ENCODE peak calls at places on chromosomes 11 and 22, in ten cellular contexts. One of them, this sample, is unnamed.

GRCh38 chr11:112013501-112014164 is 11.6 kb upstream of the DLAT start:
- DNase-seq in psoas muscle: no peak
- DNase-seq in fibroblast of lung: no peak
- DNase-seq in mesenchymal stem cell: no peak
- DNase-seq in tibial nerve: no peak
- DNase-seq in SJSA1: no peak
- DNase-seq in right atrium auricular region: no peak
- DNase-seq in SK-N-SH: no peak
- DNase-seq in right lobe of liver: no peak
- DNase-seq in NT2/D1: no peak
- DNase-seq in this sample: no peak

GRCh38 chr11:100739636-100740035 is 52.5 kb downstream of the ARHGAP42 start:
- DNase-seq in NT2/D1: no peak
- DNase-seq in mesenchymal stem cell: peak; percentile 96
- DNase-seq in tibial nerve: no peak
- DNase-seq in right lobe of liver: no peak
- DNase-seq in psoas muscle: no peak
- DNase-seq in fibroblast of lung: peak; percentile 94
- DNase-seq in right atrium auricular region: no peak
- DNase-seq in SJSA1: peak; percentile 67
- DNase-seq in SK-N-SH: no peak
- DNase-seq in this sample: no peak

GRCh38 chr11:113896156-113896879 is 8.3 kb upstream of the HTR3B start:
- DNase-seq in psoas muscle: no peak
- DNase-seq in NT2/D1: no peak
- DNase-seq in mesenchymal stem cell: peak; percentile 43
- DNase-seq in SJSA1: no peak
- DNase-seq in right atrium auricular region: peak; percentile 66
- DNase-seq in tibial nerve: peak; percentile 54
- DNase-seq in fibroblast of lung: peak; percentile 6
- DNase-seq in right lobe of liver: no peak
- DNase-seq in SK-N-SH: peak; percentile 61
- DNase-seq in this sample: peak; percentile 30

GRCh38 chr11:728901-729491 is 18.3 kb upstream of the TALDO1 start:
- DNase-seq in right atrium auricular region: no peak
- DNase-seq in SK-N-SH: peak; percentile 31
- DNase-seq in NT2/D1: no peak
- DNase-seq in mesenchymal stem cell: no peak
- DNase-seq in fibroblast of lung: no peak
- DNase-seq in SJSA1: no peak
- DNase-seq in psoas muscle: no peak
- DNase-seq in tibial nerve: no peak
- DNase-seq in right lobe of liver: peak; percentile 57
- DNase-seq in this sample: no peak

GRCh38 chr11:102564110-102564509 is 33.6 kb upstream of the MMP7 start:
- DNase-seq in right atrium auricular region: no peak
- DNase-seq in mesenchymal stem cell: peak; percentile 75
- DNase-seq in NT2/D1: no peak
- DNase-seq in tibial nerve: no peak
- DNase-seq in psoas muscle: no peak
- DNase-seq in right lobe of liver: no peak
- DNase-seq in SJSA1: no peak
- DNase-seq in SK-N-SH: no peak
- DNase-seq in fibroblast of lung: peak; percentile 84
- DNase-seq in this sample: no peak

GRCh38 chr11:133695376-133695775 is 149.9 kb downstream of the SPATA19 start:
- DNase-seq in fibroblast of lung: no peak
- DNase-seq in NT2/D1: no peak
- DNase-seq in SJSA1: no peak
- DNase-seq in psoas muscle: no peak
- DNase-seq in right lobe of liver: no peak
- DNase-seq in right atrium auricular region: no peak
- DNase-seq in SK-N-SH: no peak
- DNase-seq in mesenchymal stem cell: no peak
- DNase-seq in tibial nerve: no peak
- DNase-seq in this sample: no peak

GRCh38 chr11:32244453-32244852 is 153.6 kb downstream of the RCN1 start:
- DNase-seq in SJSA1: no peak
- DNase-seq in right atrium auricular region: no peak
- DNase-seq in psoas muscle: no peak
- DNase-seq in fibroblast of lung: no peak
- DNase-seq in SK-N-SH: no peak
- DNase-seq in tibial nerve: no peak
- DNase-seq in right lobe of liver: no peak
- DNase-seq in NT2/D1: no peak
- DNase-seq in mesenchymal stem cell: no peak
- DNase-seq in this sample: no peak

GRCh38 chr22:48921411-48921903 is 906.2 kb downstream of the BRD1 start:
- DNase-seq in NT2/D1: no peak
- DNase-seq in SJSA1: no peak
- DNase-seq in psoas muscle: no peak
- DNase-seq in SK-N-SH: no peak
- DNase-seq in right atrium auricular region: peak; percentile 30
- DNase-seq in fibroblast of lung: no peak
- DNase-seq in right lobe of liver: no peak
- DNase-seq in tibial nerve: no peak
- DNase-seq in mesenchymal stem cell: no peak
- DNase-seq in this sample: no peak

GRCh38 chr11:117627259-117627658 is 169.8 kb downstream of the DSCAML1 start:
- DNase-seq in tibial nerve: no peak
- DNase-seq in psoas muscle: no peak
- DNase-seq in SK-N-SH: no peak
- DNase-seq in SJSA1: no peak
- DNase-seq in fibroblast of lung: no peak
- DNase-seq in right lobe of liver: no peak
- DNase-seq in right atrium auricular region: no peak
- DNase-seq in mesenchymal stem cell: no peak
- DNase-seq in NT2/D1: no peak
- DNase-seq in this sample: no peak

GRCh38 chr11:42311504-42311903 is 852.1 kb upstream of the LRRC4C start:
- DNase-seq in tibial nerve: peak; percentile 14
- DNase-seq in psoas muscle: no peak
- DNase-seq in right lobe of liver: no peak
- DNase-seq in SK-N-SH: no peak
- DNase-seq in SJSA1: no peak
- DNase-seq in right atrium auricular region: no peak
- DNase-seq in mesenchymal stem cell: no peak
- DNase-seq in NT2/D1: no peak
- DNase-seq in fibroblast of lung: no peak
- DNase-seq in this sample: no peak

GRCh38 chr11:70328556-70328955 is 58.1 kb downstream of the PPFIA1 start:
- DNase-seq in NT2/D1: no peak
- DNase-seq in fibroblast of lung: no peak
- DNase-seq in right lobe of liver: no peak
- DNase-seq in right atrium auricular region: no peak
- DNase-seq in tibial nerve: no peak
- DNase-seq in SJSA1: peak; percentile 10
- DNase-seq in psoas muscle: no peak
- DNase-seq in mesenchymal stem cell: no peak
- DNase-seq in SK-N-SH: no peak
- DNase-seq in this sample: no peak

GRCh38 chr11:33347490-33348125 is 90.4 kb downstream of the HIPK3 start:
- DNase-seq in right lobe of liver: no peak
- DNase-seq in SK-N-SH: peak; percentile 11
- DNase-seq in tibial nerve: no peak
- DNase-seq in fibroblast of lung: no peak
- DNase-seq in mesenchymal stem cell: no peak
- DNase-seq in SJSA1: no peak
- DNase-seq in psoas muscle: no peak
- DNase-seq in NT2/D1: no peak
- DNase-seq in right atrium auricular region: no peak
- DNase-seq in this sample: no peak

DNA sequence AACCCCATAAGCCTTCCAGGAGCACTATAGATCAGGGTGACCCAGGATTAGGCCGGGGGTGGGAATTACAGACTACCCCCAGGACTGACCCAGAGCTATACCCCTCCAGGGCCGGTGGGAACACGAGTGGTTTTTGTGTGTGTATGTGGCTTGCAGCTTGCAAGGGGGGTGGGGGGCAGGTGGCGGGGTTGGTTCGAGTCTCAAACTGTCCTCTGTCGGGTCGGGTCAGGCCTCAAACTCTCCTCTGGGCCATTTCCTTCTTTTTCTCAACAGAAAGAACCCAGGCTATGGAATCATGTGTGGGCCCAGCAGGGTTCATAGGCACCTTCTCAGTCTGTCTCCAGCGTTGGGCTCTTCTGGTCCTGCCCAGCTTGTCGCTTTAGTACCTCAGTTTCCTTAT is 58.4 kb downstream of the BCR start:
- DNase-seq in tibial nerve: no peak
- DNase-seq in psoas muscle: no peak
- DNase-seq in right lobe of liver: no peak
- DNase-seq in SK-N-SH: no peak
- DNase-seq in fibroblast of lung: no peak
- DNase-seq in mesenchymal stem cell: no peak
- DNase-seq in right atrium auricular region: no peak
- DNase-seq in NT2/D1: no peak
- DNase-seq in SJSA1: no peak
- DNase-seq in this sample: no peak
- H3K4me1 ChIP-seq in tibial nerve: peaks cover 83% of the 10 kb centered on the region
- H3K4me1 ChIP-seq in psoas muscle: peaks cover 21% of the 10 kb centered on the region
- H3K4me1 ChIP-seq in right lobe of liver: no peaks in the 10 kb centered on the region
- H3K4me1 ChIP-seq in SK-N-SH: peaks cover 18% of the 10 kb centered on the region
- H3K4me1 ChIP-seq in fibroblast of lung: peaks cover 18% of the 10 kb centered on the region
- H3K4me1 ChIP-seq in mesenchymal stem cell: peaks cover 49% of the 10 kb centered on the region
- H3K4me1 ChIP-seq in right atrium auricular region: no peaks in the 10 kb centered on the region
- H3K4me1 ChIP-seq in NT2/D1: peaks cover 27% of the 10 kb centered on the region
- H3K4me1 ChIP-seq in SJSA1: peaks cover 66% of the 10 kb centered on the region
- H3K4me1 ChIP-seq in this sample: no peaks in the 10 kb centered on the region

DNA sequence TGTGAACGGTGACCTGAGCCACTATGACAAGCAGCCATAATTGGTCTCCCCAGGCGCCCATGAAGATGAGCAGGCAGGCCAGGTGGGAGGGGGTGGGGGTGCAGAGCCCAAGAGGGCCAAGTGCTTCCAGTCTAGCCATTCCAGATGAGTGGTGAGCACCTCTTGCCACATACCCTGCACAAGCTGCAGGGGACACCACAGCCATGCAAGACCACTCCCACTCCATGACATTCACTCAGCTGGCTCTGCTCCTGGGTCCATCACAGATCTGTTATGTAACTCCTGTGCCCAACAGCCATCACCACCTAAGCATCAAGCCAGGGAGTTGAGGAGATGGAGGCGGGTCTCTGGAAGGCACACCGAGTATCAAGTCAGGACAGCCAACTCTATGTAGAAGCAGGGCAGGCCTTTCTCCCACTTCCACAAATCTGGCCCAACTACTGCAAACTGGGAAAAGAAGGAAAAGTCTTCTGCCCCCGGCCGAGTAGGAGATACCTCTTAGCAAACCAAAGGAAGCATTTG is 8.4 kb downstream of the TMEM184B start:
- DNase-seq in SJSA1: no peak
- DNase-seq in mesenchymal stem cell: no peak
- DNase-seq in fibroblast of lung: no peak
- DNase-seq in right lobe of liver: no peak
- DNase-seq in tibial nerve: no peak
- DNase-seq in right atrium auricular region: no peak
- DNase-seq in NT2/D1: no peak
- DNase-seq in psoas muscle: no peak
- DNase-seq in SK-N-SH: no peak
- DNase-seq in this sample: no peak
- H3K4me1 ChIP-seq in SJSA1: peaks cover 19% of the 10 kb centered on the region
- H3K4me1 ChIP-seq in mesenchymal stem cell: peaks cover 20% of the 10 kb centered on the region
- H3K4me1 ChIP-seq in fibroblast of lung: peaks cover 10% of the 10 kb centered on the region
- H3K4me1 ChIP-seq in right lobe of liver: peaks cover 7% of the 10 kb centered on the region
- H3K4me1 ChIP-seq in tibial nerve: peaks cover 85% of the 10 kb centered on the region
- H3K4me1 ChIP-seq in right atrium auricular region: no peaks in the 10 kb centered on the region
- H3K4me1 ChIP-seq in NT2/D1: peaks cover 4% of the 10 kb centered on the region
- H3K4me1 ChIP-seq in psoas muscle: peaks cover 52% of the 10 kb centered on the region
- H3K4me1 ChIP-seq in SK-N-SH: no peaks in the 10 kb centered on the region
- H3K4me1 ChIP-seq in this sample: peaks cover 10% of the 10 kb centered on the region

DNA sequence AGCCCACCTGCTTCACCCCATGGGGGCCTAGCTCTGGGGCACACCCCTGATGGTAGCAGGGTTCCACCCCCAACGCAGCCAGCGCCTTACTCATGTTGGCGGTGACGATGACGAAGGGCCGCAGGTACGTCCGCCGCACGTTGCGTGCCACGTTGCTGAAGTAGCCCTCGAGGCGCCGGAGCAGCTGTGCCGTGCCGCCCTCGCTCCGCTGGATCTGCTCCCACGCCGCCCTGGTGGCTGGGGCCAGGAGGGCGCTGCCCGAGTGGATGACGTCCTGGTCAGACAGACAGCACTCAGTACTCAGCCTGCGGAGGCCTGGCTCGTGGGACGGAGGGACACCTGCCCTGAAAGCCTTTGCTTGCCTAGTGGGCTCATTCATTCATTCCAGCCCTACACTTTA is 50.8 kb downstream of the TRMU start:
- DNase-seq in tibial nerve: no peak
- DNase-seq in fibroblast of lung: no peak
- DNase-seq in SJSA1: no peak
- DNase-seq in right atrium auricular region: no peak
- DNase-seq in NT2/D1: no peak
- DNase-seq in mesenchymal stem cell: no peak
- DNase-seq in SK-N-SH: no peak
- DNase-seq in psoas muscle: no peak
- DNase-seq in right lobe of liver: no peak
- DNase-seq in this sample: no peak
- H3K4me1 ChIP-seq in tibial nerve: no peaks in the 10 kb centered on the region
- H3K4me1 ChIP-seq in fibroblast of lung: no peaks in the 10 kb centered on the region
- H3K4me1 ChIP-seq in SJSA1: peaks cover 12% of the 10 kb centered on the region
- H3K4me1 ChIP-seq in right atrium auricular region: no peaks in the 10 kb centered on the region
- H3K4me1 ChIP-seq in NT2/D1: peaks cover 4% of the 10 kb centered on the region
- H3K4me1 ChIP-seq in mesenchymal stem cell: peaks cover 7% of the 10 kb centered on the region
- H3K4me1 ChIP-seq in SK-N-SH: no peaks in the 10 kb centered on the region
- H3K4me1 ChIP-seq in psoas muscle: no peaks in the 10 kb centered on the region
- H3K4me1 ChIP-seq in right lobe of liver: no peaks in the 10 kb centered on the region
- H3K4me1 ChIP-seq in this sample: no peaks in the 10 kb centered on the region

DNA sequence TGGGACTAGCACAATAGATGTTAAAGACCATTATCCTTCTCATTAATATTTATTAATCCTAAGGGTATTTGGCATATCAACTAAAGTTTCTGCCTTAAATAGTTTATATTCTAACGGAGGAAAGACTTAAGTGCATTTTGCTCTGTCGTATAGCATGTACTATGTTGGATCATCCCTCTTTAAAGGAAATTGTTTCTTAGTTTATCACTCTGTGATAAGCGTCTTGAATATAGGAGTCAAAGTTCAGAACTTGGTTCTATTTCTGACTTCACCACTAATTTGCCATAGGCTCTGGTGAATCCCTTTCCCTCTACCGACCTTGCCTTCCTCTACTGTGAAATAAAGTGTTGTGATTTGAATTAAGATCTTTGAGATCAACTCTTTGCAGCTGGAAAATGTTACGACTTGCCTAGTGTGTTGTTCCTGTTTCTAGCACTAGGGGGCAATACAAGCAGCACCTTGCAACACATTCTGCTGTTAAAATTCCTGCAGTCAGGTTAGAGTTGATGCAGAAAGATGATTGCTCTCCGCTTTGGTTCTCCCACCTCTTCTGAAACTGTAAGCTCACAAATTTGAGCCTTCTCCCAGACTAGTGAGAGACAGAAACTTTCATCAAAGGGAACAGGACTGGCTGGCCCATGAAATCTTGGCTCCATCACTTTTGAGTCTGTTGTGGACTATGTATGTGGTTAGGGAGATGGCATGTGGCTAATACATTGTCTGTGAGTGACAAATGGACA is 27.8 kb upstream of the ZNRF3 start:
- DNase-seq in fibroblast of lung: peak; percentile 55
- DNase-seq in mesenchymal stem cell: peak; percentile 59
- DNase-seq in right lobe of liver: no peak
- DNase-seq in NT2/D1: peak; percentile 66
- DNase-seq in SK-N-SH: peak; percentile 71
- DNase-seq in SJSA1: no peak
- DNase-seq in tibial nerve: peak; percentile 76
- DNase-seq in right atrium auricular region: peak; percentile 60
- DNase-seq in psoas muscle: no peak
- DNase-seq in this sample: peak; percentile 64
- H3K4me1 ChIP-seq in fibroblast of lung: no peaks in the 10 kb centered on the region
- H3K4me1 ChIP-seq in mesenchymal stem cell: no peaks in the 10 kb centered on the region
- H3K4me1 ChIP-seq in right lobe of liver: peaks cover 23% of the 10 kb centered on the region
- H3K4me1 ChIP-seq in NT2/D1: no peaks in the 10 kb centered on the region
- H3K4me1 ChIP-seq in SK-N-SH: no peaks in the 10 kb centered on the region
- H3K4me1 ChIP-seq in SJSA1: no peaks in the 10 kb centered on the region
- H3K4me1 ChIP-seq in tibial nerve: peaks cover 9% of the 10 kb centered on the region
- H3K4me1 ChIP-seq in right atrium auricular region: no peaks in the 10 kb centered on the region
- H3K4me1 ChIP-seq in psoas muscle: peaks cover 15% of the 10 kb centered on the region
- H3K4me1 ChIP-seq in this sample: no peaks in the 10 kb centered on the region

This sample was measured in uterus.